ENCODE peak calls at places on chromosomes 4 and X, in nine cellular contexts. N, K, I, W, M, O, J, B and E are unnamed samples.

GRCh38 chr4:3293410-3294391 is 880 bp downstream of the RGS12 start:
- DNase-seq in K (no peak), W (no peak), N (no peak), B (no peak), J (peak), I (no peak), O (no peak), M (no peak), E (no peak)

GRCh38 chr4:93731448-93731847 is 97.1 kb upstream of the ATOH1 start:
- DNase-seq in O (no peak), J (peak), N (no peak), W (no peak), K (no peak), B (no peak), I (no peak), M (no peak), E (no peak)

GRCh38 chrX:136166221-136166855 is 19.0 kb downstream of the FHL1 start:
- DNase-seq in N (no peak), M (peak), I (no peak), O (peak), J (peak), B (no peak), K (no peak), W (peak), E (no peak)

GRCh38 chr4:16867827-16868226 is 30.6 kb downstream of the LDB2 start:
- DNase-seq in N (no peak), K (no peak), J (peak), O (no peak), W (no peak), I (no peak), M (no peak), B (no peak), E (no peak)

GRCh38 chrX:65744965-65745364 is 77.5 kb downstream of the MSN start:
- DNase-seq in I (no peak), M (no peak), W (no peak), K (no peak), O (no peak), N (no peak), B (no peak), J (peak), E (no peak)

GRCh38 chrX:105220636-105221035 is at the start of gene TEX13A:
- DNase-seq in I (no peak), J (no peak), M (no peak), K (no peak), W (no peak), B (no peak), N (no peak), O (no peak), E (no peak)

GRCh38 chr4:158172558-158173258 is at the start of gene GASK1B:
- DNase-seq in I (no peak), J (peak), B (no peak), N (peak), O (peak), K (no peak), M (peak), W (peak), E (no peak)

GRCh38 chrX:113551919-113552318 is 711.3 kb upstream of the AMOT start:
- DNase-seq in W (no peak), K (no peak), J (no peak), M (no peak), O (no peak), I (no peak), N (no peak), B (no peak), E (no peak)

GRCh38 chr4:74516321-74516720 is 71.4 kb downstream of the AREG start:
- DNase-seq in B (no peak), K (no peak), O (no peak), J (no peak), N (no peak), I (no peak), M (no peak), W (peak), E (no peak)

GRCh38 chrX:46791927-46792825 is 33.3 kb upstream of the SLC9A7 start:
- DNase-seq in B (no peak), M (peak), K (no peak), O (no peak), J (peak), W (peak), I (peak), N (peak), E (no peak)

GRCh38 chr4:8453957-8454356 is 13.4 kb downstream of the TRMT44 start:
- DNase-seq in M (no peak), I (no peak), J (no peak), B (no peak), W (no peak), N (no peak), K (no peak), O (no peak), E (no peak)

GRCh38 chrX:118632862-118633261 is 94.5 kb upstream of the IL13RA1 start:
- DNase-seq in K (no peak), O (no peak), N (peak), I (no peak), W (no peak), B (no peak), M (no peak), J (no peak), E (peak)

GRCh38 chr4:144666539-144667175 is 20.7 kb downstream of the HHIP start:
- DNase-seq in O (no peak), B (no peak), I (no peak), K (no peak), N (no peak), J (peak), M (no peak), W (peak), E (no peak)

GRCh38 chr4:41580007-41580406 is 42.0 kb downstream of the LIMCH1 start:
- DNase-seq in N (no peak), B (no peak), M (no peak), I (no peak), J (no peak), W (no peak), O (no peak), K (no peak), E (no peak)

GRCh38 chr4:84792366-84793301 is 173.9 kb downstream of the WDFY3 start:
- DNase-seq in N (no peak), M (peak), J (no peak), W (no peak), I (no peak), O (no peak), K (no peak), B (no peak), E (no peak)

GRCh38 chrX:37380920-37381319 is 31.8 kb downstream of the PRRG1 start:
- DNase-seq in J (no peak), B (no peak), N (no peak), O (no peak), I (no peak), M (no peak), W (peak), K (no peak), E (no peak)

GRCh38 chr4:5503295-5503694 is 205.1 kb downstream of the EVC2 start:
- DNase-seq in M (no peak), J (no peak), W (no peak), O (no peak), I (no peak), B (no peak), K (no peak), N (no peak), E (no peak)

GRCh38 chr4:52750819-52751348 is 341 bp downstream of the ERVMER34-1 start:
- DNase-seq in K (peak), N (peak), J (peak), B (no peak), O (no peak), W (no peak), M (no peak), I (no peak), E (peak)

GRCh38 chr4:118936406-118936805 is 47.8 kb downstream of the SYNPO2 start:
- DNase-seq in I (no peak), M (no peak), W (no peak), O (no peak), N (no peak), J (no peak), K (no peak), B (no peak), E (no peak)

GRCh38 chrX:107716045-107716684 is 59.4 kb downstream of the TSC22D3 start:
- DNase-seq in W (no peak), I (no peak), J (peak), O (peak), B (peak), M (no peak), N (peak), K (no peak), E (peak)

GRCh38 chr4:82524570-82525152 is 37.1 kb downstream of the TMEM150C start:
- DNase-seq in B (no peak), K (no peak), M (no peak), O (no peak), I (no peak), J (peak), N (no peak), W (no peak), E (no peak)

GRCh38 chr4:53055274-53055673 is 193.2 kb downstream of the RASL11B start:
- DNase-seq in N (no peak), B (no peak), K (no peak), O (no peak), J (no peak), I (no peak), M (no peak), W (peak), E (no peak)

GRCh38 chr4:41339812-41340809 is 83.4 kb downstream of the UCHL1 start:
- DNase-seq in W (peak), K (no peak), N (no peak), M (no peak), J (peak), I (no peak), B (no peak), O (no peak), E (no peak)

GRCh38 chr4:15691346-15692140 is 9.9 kb downstream of the FAM200B start:
- DNase-seq in B (no peak), W (no peak), I (no peak), N (no peak), J (no peak), O (no peak), K (no peak), M (no peak), E (no peak)

GRCh38 chrX:94435799-94436198 is 761.8 kb downstream of the FAM133A start:
- DNase-seq in J (no peak), O (no peak), M (no peak), B (no peak), K (no peak), N (no peak), W (no peak), I (no peak), E (no peak)

GRCh38 chrX:31603411-31604120 is 531.7 kb upstream of the FTHL17 start:
- DNase-seq in K (no peak), O (no peak), N (no peak), B (no peak), I (no peak), M (no peak), W (peak), J (no peak), E (no peak)

GRCh38 chrX:3518870-3519269 is 172.4 kb upstream of the MXRA5 start:
- DNase-seq in B (no peak), J (peak), I (no peak), K (no peak), M (peak), O (no peak), W (peak), N (no peak), E (no peak)

GRCh38 chr4:113080050-113080449 is 30.6 kb downstream of the ANK2 start:
- DNase-seq in W (peak), N (no peak), M (no peak), J (peak), K (no peak), I (no peak), B (no peak), O (no peak), E (no peak)

GRCh38 chr4:52588097-52588496 is 71.0 kb downstream of the USP46 start:
- DNase-seq in N (peak), W (no peak), J (peak), K (no peak), O (peak), I (peak), M (no peak), B (no peak), E (no peak)

GRCh38 chr4:2733844-2734574 is 22.1 kb downstream of the TNIP2 start:
- DNase-seq in N (no peak), W (no peak), J (no peak), O (no peak), M (no peak), I (no peak), K (no peak), B (no peak), E (no peak)

GRCh38 chr4:44661940-44662622 is 10.7 kb upstream of the YIPF7 start:
- DNase-seq in M (no peak), K (no peak), I (no peak), O (no peak), J (no peak), B (no peak), N (no peak), W (peak), E (no peak)